ENCODE peak calls at places on chromosome 15, in four cellular contexts. O is pancreas, F is body of pancreas, Y is progenitor cell of endocrine pancreas. T is an unnamed sample.
A peak's percentile ranks its signal among the peaks of the same experiment; 100 is the strongest.

GRCh38 chr15:88262064-88262463 is 5.5 kb upstream of the NTRK3 start:
- DNase-seq in O (no peak), F (no peak), Y (no peak), T (no peak)

GRCh38 chr15:95215016-95215415 is 983.7 kb downstream of the MCTP2 start:
- DNase-seq in O (no peak), F (no peak), Y (no peak), T (no peak)

GRCh38 chr15:80309769-80310384 is 57.9 kb upstream of the CTXND1 start:
- DNase-seq in O (peak; percentile 18), F (peak; percentile 33), Y (no peak), T (peak; percentile 58)

GRCh38 chr15:78808550-78808949 is 2.7 kb downstream of the ADAMTS7 start:
- DNase-seq in O (no peak), F (no peak), Y (no peak), T (peak; percentile 42)

GRCh38 chr15:70795311-70795665 is 31.9 kb upstream of the UACA start:
- DNase-seq in O (no peak), F (no peak), Y (no peak), T (no peak)

GRCh38 chr15:100328796-100329195 is 13.0 kb downstream of the ADAMTS17 start:
- DNase-seq in O (no peak), F (no peak), Y (no peak), T (no peak)

GRCh38 chr15:57703387-57703786 is 3.1 kb upstream of the POLR2M start:
- DNase-seq in O (no peak), F (no peak), Y (no peak), T (no peak)

GRCh38 chr15:74620636-74621545 is 5.3 kb downstream of the CLK3 start:
- DNase-seq in O (peak; percentile 71), F (peak; percentile 82), Y (peak; percentile 29), T (peak; percentile 73)

GRCh38 chr15:31256385-31257265 is 70.0 kb upstream of the KLF13 start:
- DNase-seq in O (no peak), F (no peak), Y (no peak), T (no peak)

GRCh38 chr15:96359772-96360498 is 29.4 kb downstream of the NR2F2 start:
- DNase-seq in O (no peak), F (no peak), Y (no peak), T (peak; percentile 57)

GRCh38 chr15:93762051-93762450 is 469.3 kb upstream of the MCTP2 start:
- DNase-seq in O (no peak), F (no peak), Y (no peak), T (peak; percentile 22)

GRCh38 chr15:100252359-100252758 is 89.4 kb downstream of the ADAMTS17 start:
- DNase-seq in O (peak; percentile 4), F (no peak), Y (no peak), T (no peak)

GRCh38 chr15:91897585-91898372 is 44.3 kb downstream of the SLCO3A1 start:
- DNase-seq in O (no peak), F (no peak), Y (no peak), T (no peak)

GRCh38 chr15:78937132-78937739 is 7.6 kb downstream of the CTSH start:
- DNase-seq in O (no peak), F (no peak), Y (no peak), T (no peak)

GRCh38 chr15:67715166-67715565 is 110.1 kb upstream of the SKOR1 start:
- DNase-seq in O (no peak), F (no peak), Y (no peak), T (no peak)

GRCh38 chr15:57503051-57503702 is 88.5 kb upstream of the MYZAP start:
- DNase-seq in O (peak; percentile 37), F (peak; percentile 43), Y (no peak), T (no peak)

GRCh38 chr15:95300958-95301357 is 1029.5 kb upstream of the NR2F2 start:
- DNase-seq in O (no peak), F (no peak), Y (no peak), T (no peak)

GRCh38 chr15:83595191-83595590 is 58.7 kb upstream of the ADAMTSL3 start:
- DNase-seq in O (no peak), F (no peak), Y (no peak), T (no peak)

GRCh38 chr15:63107895-63108546 is 13.6 kb upstream of the LACTB start:
- DNase-seq in O (peak; percentile 27), F (peak; percentile 31), Y (no peak), T (no peak)

DNA sequence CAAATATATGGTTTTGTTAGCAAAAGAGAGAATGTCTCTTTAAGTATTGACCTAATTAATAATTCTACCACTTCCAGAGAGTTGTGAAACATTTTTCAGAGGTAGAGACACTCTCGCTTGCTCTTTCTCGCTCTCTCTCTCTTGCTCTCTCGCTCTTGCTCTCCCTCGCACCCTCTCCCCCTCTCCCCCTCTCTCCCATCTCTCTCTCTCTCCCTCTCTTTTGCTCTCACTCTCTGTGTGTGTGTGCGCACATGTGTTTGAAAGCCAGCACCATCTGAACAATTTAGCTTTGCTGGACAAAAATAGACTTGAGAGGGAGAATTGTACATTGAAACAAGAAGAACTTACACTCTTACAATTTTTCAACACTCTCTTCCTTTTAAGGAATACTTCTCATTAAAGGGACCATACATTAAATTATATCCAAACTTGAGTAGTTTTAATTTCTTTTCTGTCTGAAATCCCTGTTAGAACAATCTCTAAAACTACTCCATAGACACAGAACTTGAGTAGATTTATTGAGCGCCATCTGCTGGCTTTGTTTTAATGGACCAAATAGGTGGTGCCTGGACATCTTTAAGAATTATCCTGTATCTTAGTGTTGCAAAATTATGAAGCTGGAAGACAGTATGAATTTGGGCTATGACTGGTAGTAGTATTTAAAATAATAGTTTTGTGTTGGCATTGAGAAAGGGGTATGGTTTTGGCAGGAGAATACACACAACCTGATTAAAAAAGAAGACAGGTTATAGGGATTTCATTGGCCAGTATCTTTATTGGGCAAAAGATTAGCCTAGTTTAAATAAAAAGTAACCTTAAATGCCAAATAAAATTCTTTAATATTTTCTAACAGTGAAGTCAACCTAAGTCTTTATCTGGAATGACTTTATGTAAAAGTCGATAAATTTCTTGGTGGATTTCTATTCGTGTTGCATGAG is 124.6 kb downstream of the AKAP13 start:
- DNase-seq in O (peak; percentile 40), F (peak; percentile 59), Y (no peak), T (no peak)
- TF ChIP-seq CTCF in O (peak; percentile 28), F (peak; percentile 21), Y (peak; percentile 59), T (peak; percentile 31)

GRCh38 chr15:39315200-39315599 is 265.7 kb upstream of the THBS1 start:
- DNase-seq in O (no peak), F (no peak), Y (no peak), T (no peak)

GRCh38 chr15:39313467-39313866 is 267.4 kb upstream of the THBS1 start:
- DNase-seq in O (no peak), F (no peak), Y (no peak), T (no peak)

GRCh38 chr15:39310633-39311032 is 270.2 kb upstream of the THBS1 start:
- DNase-seq in O (no peak), F (no peak), Y (no peak), T (no peak)

GRCh38 chr15:39313881-39314280 is 267.0 kb upstream of the THBS1 start:
- DNase-seq in O (no peak), F (no peak), Y (no peak), T (no peak)

DNA sequence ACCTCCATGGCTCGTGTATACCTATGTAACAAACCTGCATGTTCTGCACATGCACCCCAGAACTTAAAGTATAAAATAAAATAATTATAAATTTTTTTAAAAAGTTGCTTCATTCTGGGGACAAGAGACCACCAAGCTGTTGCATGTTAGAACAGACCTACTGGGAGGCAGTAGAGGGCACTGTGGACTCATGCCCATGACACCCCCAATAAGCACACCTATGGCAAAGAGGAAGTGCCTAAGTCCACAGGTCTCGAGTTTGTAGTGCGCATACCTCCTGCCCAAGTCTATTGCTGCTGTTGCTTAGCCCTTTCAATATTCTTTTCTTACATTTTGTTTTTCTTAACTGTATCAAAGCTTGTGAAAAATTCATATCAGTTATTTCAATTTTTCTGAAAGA is 267.9 kb upstream of the THBS1 start:
- DNase-seq in O (no peak), F (no peak), Y (no peak), T (no peak)
- TF ChIP-seq CTCF in O (no peak), F (no peak), Y (peak; percentile 14), T (no peak)

GRCh38 chr15:77566092-77566491 is 66.6 kb downstream of the LINGO1 start:
- DNase-seq in O (no peak), F (no peak), Y (no peak), T (no peak)

GRCh38 chr15:77568960-77569646 is 63.6 kb downstream of the LINGO1 start:
- DNase-seq in O (no peak), F (peak; percentile 41), Y (no peak), T (no peak)

GRCh38 chr15:77569647-77570186 is 63.0 kb downstream of the LINGO1 start:
- DNase-seq in O (no peak), F (no peak), Y (no peak), T (no peak)

GRCh38 chr15:77567202-77567601 is 65.5 kb downstream of the LINGO1 start:
- DNase-seq in O (no peak), F (no peak), Y (no peak), T (no peak)

GRCh38 chr15:77568014-77568959 is 64.4 kb downstream of the LINGO1 start:
- DNase-seq in O (no peak), F (no peak), Y (no peak), T (no peak)
- TF ChIP-seq CTCF in O (no peak), F (no peak), Y (no peak), T (no peak)

GRCh38 chr15:41806291-41807181 is 21.4 kb upstream of the JMJD7 start:
- DNase-seq in O (no peak), F (peak; percentile 40), Y (no peak), T (no peak)
- TF ChIP-seq CTCF in O (no peak), F (no peak), Y (no peak), T (no peak)

DNA sequence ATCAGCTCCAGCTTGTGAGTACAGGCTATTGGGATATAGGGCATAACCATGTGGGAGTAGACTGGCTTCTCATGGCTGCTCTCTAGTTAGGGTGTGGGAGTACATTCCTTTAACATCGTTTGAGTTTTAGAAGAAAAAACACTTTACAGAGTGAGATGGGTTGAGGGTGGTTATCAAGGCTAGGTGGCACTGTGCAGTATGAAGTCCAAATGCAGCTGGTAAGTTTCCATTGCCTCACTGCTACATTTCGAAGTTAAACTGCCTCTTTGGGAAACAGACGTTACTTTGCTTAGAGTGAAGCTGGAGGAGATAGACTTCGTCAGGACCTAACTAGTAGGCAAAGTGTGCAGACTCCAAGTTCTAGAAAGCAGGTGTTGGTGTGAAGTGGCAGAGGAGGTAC is 192.4 kb downstream of the SQOR start:
- DNase-seq in O (no peak), F (peak; percentile 46), Y (no peak), T (no peak)
- TF ChIP-seq CTCF in O (no peak), F (no peak), Y (no peak), T (no peak)

GRCh38 chr15:43183270-43183669 is 1.9 kb upstream of the CCNDBP1 start:
- DNase-seq in O (no peak), F (no peak), Y (no peak), T (no peak)

GRCh38 chr15:43184407-43185160 is 619 bp upstream of the CCNDBP1 start:
- DNase-seq in O (no peak), F (no peak), Y (no peak), T (no peak)

GRCh38 chr15:43187544-43188155 is 2.4 kb downstream of the CCNDBP1 start:
- DNase-seq in O (no peak), F (no peak), Y (no peak), T (no peak)

GRCh38 chr15:43186003-43186353 is 775 bp downstream of the CCNDBP1 start:
- DNase-seq in O (peak; percentile 26), F (peak; percentile 29), Y (no peak), T (no peak)

GRCh38 chr15:43185161-43186002 is at the start of gene CCNDBP1:
- DNase-seq in O (peak; percentile 96), F (peak; percentile 99), Y (peak; percentile 86), T (peak; percentile 99)
- TF ChIP-seq CTCF in O (no peak), F (no peak), Y (peak; percentile 62), T (peak; percentile 63)